ENCODE peak calls at places on chromosome 14, in ten cellular contexts. V is transverse colon, E is breast epithelium, G is esophagus muscularis mucosa, R is stomach, F is H1, Z is ovary, B is adrenal gland, Y is endothelial cell of umbilical vein, O is testis. J is an unnamed sample.

GRCh38 chr14:66401447-66402095 is 84.6 kb upstream of the CCDC196 start:
- DNase-seq in V (no peak), E (no peak), G (no peak), R (no peak), F (no peak), Z (no peak), B (no peak), Y (peak; percentile 29), O (no peak), J (no peak)

GRCh38 chr14:44404021-44404420 is 103.1 kb downstream of the FSCB start:
- DNase-seq in V (peak; percentile 8), E (no peak), G (no peak), R (no peak), F (no peak), Z (no peak), B (peak; percentile 15), Y (no peak), O (no peak), J (no peak)

GRCh38 chr14:51341338-51341737 is 101.3 kb downstream of the TMX1 start:
- DNase-seq in V (no peak), E (no peak), G (peak; percentile 31), R (no peak), F (no peak), Z (no peak), B (no peak), Y (no peak), O (no peak), J (no peak)

GRCh38 chr14:54660712-54661111 is 93.8 kb downstream of the SAMD4A start:
- DNase-seq in V (no peak), E (no peak), G (no peak), R (no peak), F (no peak), Z (no peak), B (no peak), Y (no peak), O (no peak), J (no peak)

GRCh38 chr14:76473381-76474263 is 97.7 kb downstream of the ESRRB start:
- DNase-seq in V (no peak), E (no peak), G (no peak), R (no peak), F (no peak), Z (no peak), B (peak; percentile 23), Y (no peak), O (peak; percentile 40), J (peak; percentile 26)

GRCh38 chr14:83255015-83255726 is 1721.5 kb upstream of the SEL1L start:
- DNase-seq in V (no peak), E (no peak), G (no peak), R (no peak), F (no peak), Z (no peak), B (no peak), Y (no peak), O (no peak), J (no peak)

GRCh38 chr14:22152161-22152870 is 436.7 kb downstream of the DAD1 start:
- DNase-seq in V (no peak), E (no peak), G (no peak), R (no peak), F (no peak), Z (no peak), B (no peak), Y (no peak), O (no peak), J (no peak)

GRCh38 chr14:93520053-93520607 is 89.4 kb downstream of the UNC79 start:
- DNase-seq in V (no peak), E (no peak), G (no peak), R (no peak), F (no peak), Z (no peak), B (no peak), Y (no peak), O (no peak), J (no peak)

GRCh38 chr14:57751400-57751799 is 114.5 kb downstream of the SLC35F4 start:
- DNase-seq in V (no peak), E (no peak), G (no peak), R (no peak), F (no peak), Z (no peak), B (no peak), Y (no peak), O (no peak), J (no peak)

GRCh38 chr14:81301813-81302212 is 81.1 kb upstream of the GTF2A1 start:
- DNase-seq in V (no peak), E (no peak), G (no peak), R (no peak), F (no peak), Z (no peak), B (no peak), Y (no peak), O (no peak), J (no peak)

DNA sequence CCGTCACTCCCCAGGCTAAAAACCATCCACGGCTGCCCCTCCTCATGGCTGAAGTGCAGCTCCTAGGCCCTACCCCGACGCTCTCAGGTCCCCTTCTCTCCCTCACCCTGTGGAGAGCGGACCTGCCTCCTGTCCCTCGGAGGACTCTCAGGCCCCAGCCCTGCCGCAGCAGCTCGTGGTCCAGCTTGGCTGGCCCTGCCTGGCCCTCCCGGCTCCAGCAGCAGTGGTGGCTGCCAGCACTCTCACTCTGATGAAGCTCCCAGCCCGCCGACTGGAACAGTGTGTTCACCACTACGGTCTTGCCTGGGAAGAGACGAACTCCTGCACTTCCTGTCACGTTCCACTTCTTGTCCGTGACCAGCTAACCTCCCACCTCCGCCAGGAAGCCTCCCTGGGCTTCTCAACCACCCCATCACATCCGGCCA is 11.1 kb downstream of the BAG5 start:
- DNase-seq in V (no peak), E (peak; percentile 68), G (no peak), R (no peak), F (no peak), Z (peak; percentile 62), B (peak; percentile 57), Y (no peak), O (peak; percentile 86), J (peak; percentile 79)
- H3K4me1 ChIP-seq in V (peaks cover 21% of the 10 kb centered on the region), E (peaks cover 25% of the 10 kb centered on the region), G (peaks cover 99% of the 10 kb centered on the region), R (peaks cover 28% of the 10 kb centered on the region), F (no peaks in the 10 kb centered on the region), Z (no peaks in the 10 kb centered on the region), B (peaks cover 21% of the 10 kb centered on the region), Y (no peaks in the 10 kb centered on the region), O (peaks cover 39% of the 10 kb centered on the region), J (peaks cover 13% of the 10 kb centered on the region)

GRCh38 chr14:104749111-104749649 is 3.8 kb upstream of the SIVA1 start:
- DNase-seq in V (peak; percentile 68), E (no peak), G (no peak), R (no peak), F (no peak), Z (no peak), B (no peak), Y (no peak), O (peak; percentile 54), J (no peak)
- TF ChIP-seq POLR2A in V (no peak), E (no peak), G (no peak), R (no peak), F (no peak), Z (no peak), B (no peak), Y (no peak), O (no peak), J (no peak)

GRCh38 chr14:52949711-52950409 is 990 bp downstream of the FERMT2 start:
- DNase-seq in V (no peak), E (no peak), G (no peak), R (no peak), F (no peak), Z (peak; percentile 39), B (peak; percentile 23), Y (peak; percentile 58), O (peak; percentile 43), J (peak; percentile 53)

GRCh38 chr14:52948039-52948438 is 2.8 kb downstream of the FERMT2 start:
- DNase-seq in V (no peak), E (no peak), G (no peak), R (no peak), F (no peak), Z (no peak), B (no peak), Y (no peak), O (no peak), J (no peak)

GRCh38 chr14:52950410-52950897 is 396 bp downstream of the FERMT2 start:
- DNase-seq in V (peak; percentile 38), E (peak; percentile 51), G (peak; percentile 93), R (peak; percentile 35), F (no peak), Z (peak; percentile 74), B (peak; percentile 70), Y (peak; percentile 71), O (peak; percentile 77), J (peak; percentile 54)

GRCh38 chr14:52949249-52949648 is 1.6 kb downstream of the FERMT2 start:
- DNase-seq in V (no peak), E (no peak), G (no peak), R (no peak), F (no peak), Z (no peak), B (no peak), Y (peak; percentile 25), O (no peak), J (no peak)

DNA sequence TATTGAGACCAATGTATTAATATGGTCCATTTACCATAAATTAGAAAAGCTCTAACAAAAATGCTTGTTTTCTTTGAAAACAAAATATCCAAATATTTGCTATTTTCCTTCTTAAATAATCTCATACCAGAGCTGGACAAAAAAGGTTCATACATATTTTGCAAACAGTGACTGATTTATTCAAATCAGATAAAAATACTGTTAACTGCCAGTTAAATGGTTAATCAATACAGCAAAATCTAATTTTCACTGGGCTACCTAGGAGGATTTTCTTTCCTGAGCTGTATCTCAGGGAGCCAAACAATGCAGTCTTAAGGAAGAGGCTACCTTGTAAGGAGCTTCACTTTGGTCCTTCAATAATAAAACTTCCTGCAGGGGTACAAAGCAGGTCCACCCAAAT is 2.0 kb downstream of the FERMT2 start:
- DNase-seq in V (no peak), E (no peak), G (no peak), R (no peak), F (no peak), Z (no peak), B (no peak), Y (no peak), O (no peak), J (no peak)
- H3K4me1 ChIP-seq in V (peaks cover 12% of the 10 kb centered on the region), E (peaks cover 4% of the 10 kb centered on the region), G (peaks cover 79% of the 10 kb centered on the region), R (peaks cover 14% of the 10 kb centered on the region), F (peaks cover 9% of the 10 kb centered on the region), Z (peaks cover 11% of the 10 kb centered on the region), B (peaks cover 3% of the 10 kb centered on the region), Y (peaks cover 24% of the 10 kb centered on the region), O (peaks cover 14% of the 10 kb centered on the region), J (peaks cover 35% of the 10 kb centered on the region)

DNA sequence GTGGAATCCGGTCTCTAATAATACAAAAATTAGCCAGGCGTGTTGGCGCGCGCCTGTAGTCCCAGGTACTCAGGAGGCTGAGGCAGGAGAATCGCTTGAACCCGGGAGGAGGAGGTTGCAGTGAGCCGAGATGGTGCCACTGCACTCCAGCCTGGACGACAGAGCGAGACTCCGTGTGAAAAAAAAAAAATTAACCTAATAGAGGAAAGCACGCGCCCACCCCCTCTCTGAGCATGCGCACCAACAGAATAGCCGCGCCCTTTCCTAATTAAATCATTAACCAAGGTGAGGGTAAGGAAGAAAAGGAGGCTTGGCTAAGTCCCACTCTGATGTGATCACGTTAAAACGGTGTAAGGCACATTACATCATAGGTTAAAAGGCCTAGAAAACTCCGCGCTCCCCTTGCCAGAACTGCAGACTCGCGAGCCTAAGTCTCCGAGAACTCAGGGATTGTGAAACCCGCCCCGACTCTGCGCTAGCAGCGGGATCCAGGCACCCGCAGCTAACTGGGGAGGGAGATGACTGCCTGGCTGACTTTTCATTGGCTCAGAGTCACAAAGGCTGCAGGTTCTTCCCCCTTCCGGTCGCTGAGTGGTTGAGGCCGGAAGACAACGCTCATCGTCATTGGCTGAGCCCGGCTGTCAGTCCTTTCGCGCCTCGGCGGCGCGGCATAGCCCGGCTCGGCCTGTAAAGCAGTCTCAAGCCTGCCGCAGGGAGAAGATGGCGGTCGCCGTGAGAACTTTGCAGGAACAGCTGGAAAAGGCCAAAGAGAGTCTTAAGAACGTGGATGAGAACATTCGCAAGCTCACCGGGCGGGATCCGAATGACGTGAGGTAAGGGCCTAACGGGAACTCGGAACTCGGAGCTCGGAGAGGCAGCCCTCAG is at the start of gene PNN:
- DNase-seq in V (peak; percentile 97), E (peak; percentile 98), G (peak; percentile 99), R (peak; percentile 96), F (peak; percentile 97), Z (peak; percentile 98), B (peak; percentile 99), Y (peak; percentile 100), O (peak; percentile 98), J (peak; percentile 96)
- TF ChIP-seq POLR2A in V (peak; percentile 98), E (peak; percentile 73), G (peak; percentile 85), R (no peak), F (peak; percentile 99), Z (peak; percentile 90), B (peak; percentile 91), Y (peak; percentile 83), O (peak; percentile 58), J (peak; percentile 95)